ENCODE peak calls at places on chromosomes 13 and 19, in seven cellular contexts. N, W, J, Q, Z, X and A are unnamed samples.

GRCh38 chr13:35700661-35701060 is 224.2 kb upstream of the MAB21L1 start:
- DNase-seq in Q (no peak), Z (no peak), X (peak; percentile 44), J (no peak), N (peak; percentile 81), W (no peak), A (no peak)

GRCh38 chr13:66748712-66749111 is 481.4 kb downstream of the PCDH9 start:
- DNase-seq in W (no peak), N (peak; percentile 13), Q (no peak), J (no peak), X (peak; percentile 11), Z (no peak), A (no peak)

GRCh38 chr19:4487572-4487971 is 15.5 kb downstream of the HDGFL2 start:
- DNase-seq in Z (no peak), X (no peak), W (no peak), Q (no peak), N (no peak), J (no peak), A (no peak)

GRCh38 chr13:77810430-77810829 is 108.2 kb downstream of the EDNRB start:
- DNase-seq in N (peak; percentile 12), Q (no peak), W (no peak), J (no peak), X (peak; percentile 34), Z (no peak), A (no peak)

GRCh38 chr13:79933389-79933788 is 407.5 kb downstream of the SPRY2 start:
- DNase-seq in N (no peak), Q (no peak), W (no peak), Z (no peak), X (no peak), J (no peak), A (no peak)

GRCh38 chr13:73142091-73142490 is 83.3 kb downstream of the KLF5 start:
- DNase-seq in Z (no peak), N (peak; percentile 14), J (no peak), Q (no peak), W (no peak), X (no peak), A (no peak)

GRCh38 chr19:31110331-31110730 is 238.9 kb downstream of the TSHZ3 start:
- DNase-seq in Z (peak; percentile 35), N (peak; percentile 36), Q (peak; percentile 13), X (peak; percentile 76), J (peak; percentile 22), W (peak; percentile 23), A (peak; percentile 29)

GRCh38 chr13:39603424-39603947 is 493 bp upstream of the LHFPL6 start:
- DNase-seq in Q (peak; percentile 20), Z (peak; percentile 26), X (peak; percentile 60), W (peak; percentile 22), J (no peak), N (peak; percentile 34), A (no peak)

GRCh38 chr13:51729853-51730553 is 74.0 kb downstream of the DHRS12 start:
- DNase-seq in Z (no peak), J (peak; percentile 76), X (peak; percentile 93), Q (no peak), W (peak; percentile 75), N (peak; percentile 88), A (no peak)

GRCh38 chr19:13172335-13173128 is 22.3 kb downstream of the IER2 start:
- DNase-seq in X (peak; percentile 87), N (peak; percentile 87), W (peak; percentile 80), Z (no peak), Q (no peak), J (peak; percentile 88), A (no peak)

GRCh38 chr19:1992759-1993260 is 22.7 kb downstream of the BTBD2 start:
- DNase-seq in J (no peak), W (peak; percentile 17), X (peak; percentile 15), N (no peak), Q (no peak), Z (no peak), A (no peak)

GRCh38 chr13:37777676-37778075 is 91.9 kb downstream of the TRPC4 start:
- DNase-seq in J (no peak), W (no peak), X (no peak), N (peak; percentile 63), Z (no peak), Q (no peak), A (no peak)

GRCh38 chr19:50315773-50316448 is 13.3 kb downstream of the KCNC3 start:
- DNase-seq in W (no peak), Q (no peak), Z (peak; percentile 46), X (no peak), J (no peak), N (no peak), A (no peak)

GRCh38 chr13:108929532-108929931 is 300.1 kb downstream of the MYO16 start:
- DNase-seq in X (peak; percentile 30), Q (no peak), N (peak; percentile 20), Z (no peak), J (no peak), W (no peak), A (no peak)

GRCh38 chr19:41437944-41438574 is 1.7 kb downstream of the DMAC2 start:
- DNase-seq in J (no peak), Q (no peak), N (no peak), X (no peak), Z (no peak), W (no peak), A (no peak)

GRCh38 chr13:85093808-85094207 is 705.4 kb downstream of the SLITRK6 start:
- DNase-seq in Z (no peak), N (peak; percentile 22), Q (no peak), J (no peak), X (no peak), W (no peak), A (no peak)

GRCh38 chr13:107977175-107977574 is 238.2 kb downstream of the LIG4 start:
- DNase-seq in J (no peak), N (no peak), W (no peak), Z (no peak), X (no peak), Q (no peak), A (no peak)

GRCh38 chr13:49569993-49570689 is 15.2 kb downstream of the RCBTB1 start:
- DNase-seq in Z (no peak), J (no peak), X (no peak), N (peak; percentile 23), W (no peak), Q (no peak), A (no peak)

GRCh38 chr19:38404858-38405257 is 2.0 kb downstream of the FAM98C start:
- DNase-seq in N (no peak), W (no peak), Q (no peak), Z (no peak), J (no peak), X (no peak), A (no peak)
- TF ChIP-seq CTCF in N (no peak), W (no peak), Q (no peak), Z (no peak), J (no peak), X (no peak), A (no peak)

GRCh38 chr19:24086974-24087595 is at the start of gene ZNF254:
- DNase-seq in Z (peak; percentile 83), X (peak; percentile 96), W (peak; percentile 81), Q (peak; percentile 85), J (peak; percentile 95), N (peak; percentile 96), A (peak; percentile 87)
- TF ChIP-seq CTCF in Z (no peak), X (peak; percentile 16), W (no peak), Q (no peak), J (no peak), N (no peak), A (no peak)

GRCh38 chr19:46390121-46390858 is 23.1 kb downstream of the CCDC8 start:
- DNase-seq in J (no peak), W (no peak), N (no peak), X (no peak), Z (no peak), Q (no peak), A (no peak)
- TF ChIP-seq CTCF in J (no peak), W (no peak), N (no peak), X (no peak), Z (no peak), Q (no peak), A (no peak)

GRCh38 chr13:93173656-93174055 is 53.0 kb upstream of the GPC6 start:
- DNase-seq in J (no peak), N (peak; percentile 74), Q (no peak), W (no peak), X (peak; percentile 20), Z (no peak), A (no peak)

GRCh38 chr13:93174260-93174659 is 52.3 kb upstream of the GPC6 start:
- DNase-seq in X (no peak), N (no peak), J (no peak), Z (no peak), Q (no peak), W (no peak), A (no peak)

GRCh38 chr13:93169980-93170379 is 56.6 kb upstream of the GPC6 start:
- DNase-seq in J (no peak), N (peak; percentile 99), X (peak; percentile 88), Q (no peak), W (no peak), Z (no peak), A (no peak)

GRCh38 chr13:93172109-93172508 is 54.5 kb upstream of the GPC6 start:
- DNase-seq in Q (peak; percentile 12), Z (no peak), X (no peak), W (no peak), N (no peak), J (no peak), A (no peak)
- TF ChIP-seq CTCF in Q (peak; percentile 79), Z (peak; percentile 29), X (no peak), W (no peak), N (peak; percentile 27), J (no peak), A (peak; percentile 21)

GRCh38 chr13:19957320-19958118 is 1.0 kb upstream of the ZMYM2 start:
- DNase-seq in X (peak; percentile 80), Z (peak; percentile 67), W (peak; percentile 84), J (peak; percentile 79), Q (peak; percentile 75), N (peak; percentile 81), A (no peak)

GRCh38 chr13:19958119-19959111 is at the start of gene ZMYM2:
- DNase-seq in X (peak; percentile 96), J (peak; percentile 96), N (peak; percentile 97), Q (peak; percentile 100), W (peak; percentile 98), Z (peak; percentile 100), A (peak; percentile 97)

GRCh38 chr13:19959831-19960672 is 1.5 kb downstream of the ZMYM2 start:
- DNase-seq in N (peak; percentile 88), Q (peak; percentile 76), W (peak; percentile 82), X (peak; percentile 90), J (peak; percentile 88), Z (peak; percentile 77), A (peak; percentile 74)

GRCh38 chr13:19960673-19961015 is 2.1 kb downstream of the ZMYM2 start:
- DNase-seq in N (no peak), X (peak; percentile 18), W (no peak), Q (no peak), Z (no peak), J (no peak), A (no peak)

DNA sequence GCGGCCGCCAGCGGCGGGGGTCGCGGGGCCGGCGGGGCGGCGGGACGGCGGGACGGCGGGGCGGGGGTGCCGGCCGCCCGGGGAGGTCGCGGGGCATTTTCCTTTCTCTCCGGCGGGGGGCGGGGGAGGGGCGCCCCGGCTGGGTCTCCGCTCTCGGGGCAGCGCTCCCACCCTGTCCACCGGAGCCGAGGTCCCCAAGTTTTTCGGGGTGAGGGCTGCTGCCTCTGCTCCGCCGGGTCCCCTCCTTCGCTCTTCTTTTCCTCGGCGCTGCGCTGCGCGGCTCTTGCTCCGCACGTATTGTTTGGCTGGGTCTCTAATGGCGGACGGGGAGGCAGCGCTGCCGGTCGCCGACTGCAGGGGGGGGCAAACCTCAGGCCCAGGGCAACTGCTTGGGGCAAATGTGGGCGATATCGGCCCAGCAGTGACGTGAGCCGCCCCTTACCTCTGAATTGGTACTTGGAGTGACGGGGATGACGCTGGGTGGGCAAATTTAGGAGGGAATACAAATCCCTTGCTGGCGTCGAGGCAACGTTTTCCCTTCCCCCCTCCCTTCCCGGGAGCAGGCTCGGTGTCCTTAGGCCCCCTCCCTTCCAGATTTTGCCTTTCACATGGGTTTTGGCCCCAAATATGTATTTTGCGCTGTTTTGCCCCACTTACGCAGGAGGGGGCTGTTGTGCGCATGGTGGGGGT is 759 bp downstream of the ZMYM2 start:
- DNase-seq in Q (peak; percentile 59), N (peak; percentile 42), W (peak; percentile 47), X (peak; percentile 52), Z (peak; percentile 58), J (peak; percentile 46), A (no peak)
- TF ChIP-seq CTCF in Q (no peak), N (peak; percentile 10), W (peak; percentile 36), X (peak; percentile 41), Z (no peak), J (peak; percentile 29), A (peak; percentile 6)